ENCODE peak calls at places on chromosomes 7 and 10, in seven cellular contexts. O is heart right ventricle, E is bronchial epithelial cell, L is hepatocyte, H is GM10248, U is foreskin fibroblast, W is pancreas. G is an unnamed sample.

GRCh38 chr10:26593896-26594295 is 103.6 kb upstream of the PDSS1 start:
- DNase-seq in O (no peak), E (no peak), L (no peak), H (peak; percentile 32), U (no peak), W (no peak), G (no peak)

GRCh38 chr7:130996841-130997231 is 262.8 kb upstream of the KLF14 start:
- DNase-seq in O (no peak), E (peak; percentile 95), L (peak; percentile 71), H (no peak), U (peak; percentile 43), W (peak; percentile 52), G (no peak)

GRCh38 chr10:79926037-79926436 is 22.9 kb downstream of the SFTPD start:
- DNase-seq in O (no peak), E (no peak), L (no peak), H (peak; percentile 3), U (no peak), W (no peak), G (no peak)

GRCh38 chr10:122864901-122865300 is 14.5 kb downstream of the FAM24B start:
- DNase-seq in O (no peak), E (peak; percentile 62), L (no peak), H (no peak), U (peak; percentile 65), W (no peak), G (no peak)

GRCh38 chr7:47458486-47458885 is 123.4 kb downstream of the TNS3 start:
- DNase-seq in O (no peak), E (no peak), L (no peak), H (no peak), U (no peak), W (peak; percentile 19), G (no peak)

GRCh38 chr7:153381275-153382119 is 621.9 kb downstream of the ACTR3B start:
- DNase-seq in O (no peak), E (no peak), L (peak; percentile 46), H (no peak), U (no peak), W (peak; percentile 43), G (no peak)

GRCh38 chr10:22854935-22855421 is 72.9 kb upstream of the ARMC3 start:
- DNase-seq in O (peak; percentile 6), E (no peak), L (peak; percentile 24), H (no peak), U (peak; percentile 8), W (no peak), G (no peak)

GRCh38 chr7:91031757-91032156 is 232.5 kb upstream of the FZD1 start:
- DNase-seq in O (no peak), E (no peak), L (peak; percentile 14), H (no peak), U (no peak), W (no peak), G (no peak)

GRCh38 chr10:76002262-76002854 is 570.9 kb downstream of the LRMDA start:
- DNase-seq in O (no peak), E (no peak), L (no peak), H (no peak), U (no peak), W (no peak), G (no peak)

GRCh38 chr10:48605264-48605615 is 367 bp upstream of the ARHGAP22 start:
- DNase-seq in O (no peak), E (peak; percentile 38), L (no peak), H (no peak), U (no peak), W (no peak), G (no peak)

GRCh38 chr10:85610381-85611092 is 756.1 kb downstream of the GRID1 start:
- DNase-seq in O (no peak), E (no peak), L (no peak), H (no peak), U (no peak), W (no peak), G (no peak)

GRCh38 chr7:143289421-143289820 is 1.3 kb downstream of the CASP2 start:
- DNase-seq in O (no peak), E (no peak), L (no peak), H (no peak), U (peak; percentile 23), W (no peak), G (no peak)

GRCh38 chr7:98378210-98378819 is 22.6 kb downstream of the BAIAP2L1 start:
- DNase-seq in O (no peak), E (no peak), L (no peak), H (no peak), U (no peak), W (no peak), G (no peak)

GRCh38 chr10:62426086-62426485 is 51.9 kb downstream of the ZNF365 start:
- DNase-seq in O (no peak), E (peak; percentile 94), L (no peak), H (no peak), U (peak; percentile 44), W (no peak), G (no peak)

GRCh38 chr10:78254013-78254412 is 220.3 kb downstream of the RPS24 start:
- DNase-seq in O (no peak), E (no peak), L (no peak), H (no peak), U (peak; percentile 41), W (no peak), G (no peak)

GRCh38 chr7:22569586-22570321 is 69.8 kb upstream of the STEAP1B start:
- DNase-seq in O (no peak), E (no peak), L (no peak), H (no peak), U (no peak), W (no peak), G (no peak)

GRCh38 chr7:151851782-151852181 is 25.1 kb downstream of the PRKAG2 start:
- DNase-seq in O (no peak), E (no peak), L (no peak), H (no peak), U (no peak), W (no peak), G (no peak)

GRCh38 chr10:86867149-86867548 is 90.3 kb downstream of the MMRN2 start:
- DNase-seq in O (no peak), E (no peak), L (no peak), H (no peak), U (no peak), W (no peak), G (no peak)

GRCh38 chr10:94059174-94059573 is 65.4 kb downstream of the PLCE1 start:
- DNase-seq in O (no peak), E (no peak), L (no peak), H (no peak), U (no peak), W (no peak), G (no peak)

GRCh38 chr7:8605227-8605626 is 171.8 kb downstream of the NXPH1 start:
- DNase-seq in O (no peak), E (no peak), L (no peak), H (no peak), U (no peak), W (no peak), G (no peak)

GRCh38 chr7:84073476-84073875 is 121.1 kb downstream of the SEMA3A start:
- DNase-seq in O (no peak), E (no peak), L (no peak), H (no peak), U (peak; percentile 68), W (no peak), G (no peak)

GRCh38 chr7:92460510-92460909 is 13.2 kb downstream of the GATAD1 start:
- DNase-seq in O (no peak), E (no peak), L (no peak), H (no peak), U (peak; percentile 8), W (no peak), G (no peak)

GRCh38 chr7:92460109-92460508 is 12.8 kb downstream of the GATAD1 start:
- DNase-seq in O (no peak), E (peak; percentile 89), L (no peak), H (no peak), U (no peak), W (no peak), G (no peak)

GRCh38 chr7:92464515-92464914 is 13.2 kb downstream of the ERVW-1 start:
- DNase-seq in O (no peak), E (peak; percentile 84), L (no peak), H (no peak), U (no peak), W (no peak), G (no peak)

GRCh38 chr7:92456241-92456640 is 9.0 kb downstream of the GATAD1 start:
- DNase-seq in O (no peak), E (no peak), L (no peak), H (no peak), U (no peak), W (no peak), G (no peak)

GRCh38 chr7:92461027-92462003 is 14.0 kb downstream of the GATAD1 start:
- DNase-seq in O (peak; percentile 5), E (peak; percentile 48), L (peak; percentile 63), H (peak; percentile 44), U (peak; percentile 64), W (peak; percentile 18), G (no peak)
- TF ChIP-seq CTCF in O (peak; percentile 31), E (peak; percentile 76), L (peak; percentile 84), H (peak; percentile 60), U (peak; percentile 77), W (peak; percentile 54), G (peak; percentile 80)

GRCh38 chr10:44457259-44457658 is 72.4 kb upstream of the CXCL12 start:
- DNase-seq in O (no peak), E (no peak), L (no peak), H (no peak), U (no peak), W (no peak), G (no peak)
- TF ChIP-seq CTCF in O (peak; percentile 11), E (no peak), L (no peak), H (no peak), U (no peak), W (no peak), G (no peak)

GRCh38 chr7:57423768-57424167 is 26.2 kb upstream of the ZNF716 start:
- DNase-seq in O (no peak), E (no peak), L (no peak), H (no peak), U (no peak), W (no peak), G (no peak)
- TF ChIP-seq CTCF in O (no peak), E (no peak), L (no peak), H (no peak), U (no peak), W (no peak), G (no peak)

GRCh38 chr7:86914468-86915054 is 144.9 kb downstream of the ELAPOR2 start:
- DNase-seq in O (no peak), E (no peak), L (peak; percentile 16), H (no peak), U (peak; percentile 58), W (no peak), G (no peak)

GRCh38 chr7:86908948-86909347 is 150.5 kb downstream of the ELAPOR2 start:
- DNase-seq in O (no peak), E (no peak), L (peak; percentile 20), H (no peak), U (peak; percentile 11), W (no peak), G (no peak)

GRCh38 chr7:86913709-86914108 is 145.7 kb downstream of the ELAPOR2 start:
- DNase-seq in O (no peak), E (no peak), L (no peak), H (no peak), U (peak; percentile 89), W (no peak), G (peak; percentile 60)

GRCh38 chr7:86916277-86916825 is 143.1 kb downstream of the ELAPOR2 start:
- DNase-seq in O (no peak), E (peak; percentile 17), L (no peak), H (no peak), U (no peak), W (no peak), G (no peak)

DNA sequence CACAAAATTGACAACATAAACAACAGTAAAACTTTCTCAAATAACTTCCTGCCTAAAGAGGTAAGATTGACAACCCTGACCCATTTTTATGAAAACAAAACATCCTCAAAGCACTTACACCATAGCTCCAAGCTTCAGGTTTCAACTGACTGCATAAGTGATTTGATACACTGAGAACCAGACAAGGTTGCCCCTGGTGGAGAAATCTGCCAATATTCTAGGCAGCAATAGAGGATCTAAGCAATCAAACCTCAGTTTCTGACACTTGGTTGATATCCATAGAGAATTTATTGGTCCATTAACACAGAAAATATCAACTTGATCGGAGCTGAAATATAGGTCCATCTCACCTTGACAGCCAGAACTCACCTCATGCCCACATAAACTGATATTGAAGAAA is 147.8 kb downstream of the ELAPOR2 start:
- DNase-seq in O (no peak), E (no peak), L (no peak), H (no peak), U (peak; percentile 11), W (no peak), G (no peak)
- TF ChIP-seq CTCF in O (no peak), E (peak; percentile 4), L (peak; percentile 8), H (no peak), U (no peak), W (no peak), G (peak; percentile 1)